ENCODE peak calls at places on chromosome 1, in eight cellular contexts. One of them, this sample, is unnamed.

GRCh38 chr1:11307837-11308236 is 34.8 kb downstream of the UBIAD1 start:
- DNase-seq in hepatic stellate cell: no peak
- DNase-seq in H9: no peak
- DNase-seq in LHCN-M2: peak
- DNase-seq in HS-27A: no peak
- DNase-seq in HL-60: no peak
- DNase-seq in prostate gland: no peak
- DNase-seq in H54: no peak
- DNase-seq in this sample: no peak

GRCh38 chr1:8816306-8816705 is 1.1 kb downstream of the RERE start:
- DNase-seq in HL-60: no peak
- DNase-seq in H9: no peak
- DNase-seq in prostate gland: no peak
- DNase-seq in HS-27A: no peak
- DNase-seq in hepatic stellate cell: no peak
- DNase-seq in H54: no peak
- DNase-seq in LHCN-M2: no peak
- DNase-seq in this sample: peak

GRCh38 chr1:106962591-106962990 is 93.9 kb upstream of the PRMT6 start:
- DNase-seq in prostate gland: no peak
- DNase-seq in HS-27A: no peak
- DNase-seq in HL-60: no peak
- DNase-seq in H54: no peak
- DNase-seq in LHCN-M2: peak
- DNase-seq in H9: no peak
- DNase-seq in hepatic stellate cell: no peak
- DNase-seq in this sample: peak

GRCh38 chr1:30225336-30225735 is 498.0 kb downstream of the MATN1 start:
- DNase-seq in prostate gland: no peak
- DNase-seq in LHCN-M2: no peak
- DNase-seq in H9: no peak
- DNase-seq in hepatic stellate cell: no peak
- DNase-seq in HL-60: no peak
- DNase-seq in H54: no peak
- DNase-seq in HS-27A: no peak
- DNase-seq in this sample: no peak

GRCh38 chr1:59814180-59814900 is 409 bp upstream of the HOOK1 start:
- DNase-seq in H9: peak
- DNase-seq in LHCN-M2: no peak
- DNase-seq in H54: no peak
- DNase-seq in prostate gland: peak
- DNase-seq in hepatic stellate cell: no peak
- DNase-seq in HS-27A: no peak
- DNase-seq in HL-60: no peak
- DNase-seq in this sample: peak

GRCh38 chr1:175503538-175503937 is 239.9 kb downstream of the TNR start:
- DNase-seq in HL-60: no peak
- DNase-seq in H9: no peak
- DNase-seq in H54: no peak
- DNase-seq in HS-27A: no peak
- DNase-seq in prostate gland: no peak
- DNase-seq in LHCN-M2: no peak
- DNase-seq in hepatic stellate cell: no peak
- DNase-seq in this sample: no peak

GRCh38 chr1:239368436-239369109 is 17.8 kb upstream of the CHRM3 start:
- DNase-seq in prostate gland: no peak
- DNase-seq in HS-27A: no peak
- DNase-seq in HL-60: no peak
- DNase-seq in hepatic stellate cell: no peak
- DNase-seq in H9: no peak
- DNase-seq in LHCN-M2: no peak
- DNase-seq in H54: no peak
- DNase-seq in this sample: peak

GRCh38 chr1:210233495-210234253 is 1.1 kb downstream of the SERTAD4 start:
- DNase-seq in hepatic stellate cell: peak
- DNase-seq in LHCN-M2: peak
- DNase-seq in H54: peak
- DNase-seq in prostate gland: peak
- DNase-seq in HS-27A: peak
- DNase-seq in H9: peak
- DNase-seq in HL-60: no peak
- DNase-seq in this sample: peak

GRCh38 chr1:52631759-52632331 is 1.1 kb upstream of the SHISAL2A start:
- DNase-seq in LHCN-M2: no peak
- DNase-seq in hepatic stellate cell: no peak
- DNase-seq in HS-27A: no peak
- DNase-seq in H54: no peak
- DNase-seq in H9: no peak
- DNase-seq in HL-60: no peak
- DNase-seq in prostate gland: no peak
- DNase-seq in this sample: no peak

GRCh38 chr1:92484472-92485373 is 2.0 kb downstream of the GFI1 start:
- DNase-seq in HS-27A: no peak
- DNase-seq in HL-60: no peak
- DNase-seq in LHCN-M2: no peak
- DNase-seq in H54: no peak
- DNase-seq in prostate gland: no peak
- DNase-seq in H9: peak
- DNase-seq in hepatic stellate cell: peak
- DNase-seq in this sample: no peak